ENCODE peak calls at places on chromosome 16, in seven cellular contexts. Q is HFFc6, I is colonic mucosa, W is brain microvascular endothelial cell, A is HEK293T, J is nephron progenitor cell, L is NB4. Z is an unnamed sample.

GRCh38 chr16:52501746-52502145 is 45.2 kb downstream of the TOX3 start:
- DNase-seq in L (no peak), Q (no peak), A (no peak), I (no peak), W (no peak), J (no peak), Z (no peak)

GRCh38 chr16:20711277-20711911 is 13.9 kb upstream of the ACSM1 start:
- DNase-seq in Q (no peak), W (no peak), A (no peak), J (no peak), L (no peak), I (no peak), Z (no peak)

GRCh38 chr16:17830651-17831050 is 359.9 kb upstream of the XYLT1 start:
- DNase-seq in W (no peak), J (no peak), L (no peak), A (no peak), I (no peak), Q (no peak), Z (no peak)

GRCh38 chr16:82675300-82675699 is 48.5 kb downstream of the CDH13 start:
- DNase-seq in J (no peak), Q (peak; percentile 72), L (no peak), W (peak; percentile 12), I (no peak), A (no peak), Z (no peak)

GRCh38 chr16:10983175-10983558 is 38.8 kb downstream of the CLEC16A start:
- DNase-seq in I (peak; percentile 37), Q (no peak), W (no peak), L (no peak), J (no peak), A (no peak), Z (no peak)

GRCh38 chr16:87409781-87410180 is 17.6 kb downstream of the MAP1LC3B start:
- DNase-seq in J (no peak), A (no peak), L (no peak), I (no peak), W (no peak), Q (no peak), Z (no peak)

GRCh38 chr16:15057755-15058417 is 2.0 kb upstream of the NTAN1 start:
- DNase-seq in L (no peak), W (no peak), Q (no peak), A (no peak), I (peak; percentile 71), J (no peak), Z (no peak)

GRCh38 chr16:50635505-50636392 is 45.4 kb downstream of the SNX20 start:
- DNase-seq in W (no peak), L (peak; percentile 64), I (no peak), J (no peak), A (peak; percentile 29), Q (no peak), Z (no peak)

GRCh38 chr16:1150511-1150982 is 2.4 kb upstream of the CACNA1H start:
- DNase-seq in J (no peak), Q (peak; percentile 26), L (peak; percentile 38), I (no peak), A (peak; percentile 53), W (peak; percentile 54), Z (peak; percentile 40)

GRCh38 chr16:2786826-2787151 is 571 bp downstream of the PRSS33 start:
- DNase-seq in I (no peak), L (no peak), J (no peak), Q (no peak), A (no peak), W (no peak), Z (no peak)

GRCh38 chr16:89363621-89364393 is 126.6 kb downstream of the ANKRD11 start:
- DNase-seq in J (peak; percentile 37), L (peak; percentile 82), W (peak; percentile 82), I (no peak), A (no peak), Q (peak; percentile 64), Z (no peak)

GRCh38 chr16:83802559-83802958 is 5.2 kb upstream of the HSBP1 start:
- DNase-seq in J (no peak), L (no peak), I (no peak), A (no peak), W (no peak), Q (no peak), Z (no peak)

GRCh38 chr16:75251280-75252048 is at the start of gene BCAR1:
- DNase-seq in J (peak; percentile 94), W (peak; percentile 82), L (peak; percentile 80), I (peak; percentile 91), A (peak; percentile 86), Q (peak; percentile 88), Z (peak; percentile 91)

GRCh38 chr16:85465328-85466307 is 147.5 kb upstream of the GSE1 start:
- DNase-seq in Q (peak; percentile 50), A (no peak), J (no peak), W (no peak), L (no peak), I (no peak), Z (no peak)

GRCh38 chr16:65728172-65728571 is 606.3 kb upstream of the CDH11 start:
- DNase-seq in W (no peak), L (no peak), A (no peak), J (no peak), I (no peak), Q (no peak), Z (no peak)

GRCh38 chr16:2214721-2214970 is at the start of gene PGP:
- DNase-seq in L (no peak), W (no peak), I (no peak), Q (no peak), A (no peak), J (no peak), Z (no peak)

GRCh38 chr16:177394-177822 is 928 bp downstream of the HBA1 start:
- DNase-seq in W (no peak), A (no peak), I (no peak), J (no peak), Q (no peak), L (no peak), Z (no peak)

GRCh38 chr16:63596716-63597115 is 1525.1 kb downstream of the CDH11 start:
- DNase-seq in J (no peak), I (no peak), Q (no peak), L (no peak), A (no peak), W (no peak), Z (no peak)

GRCh38 chr16:77213542-77214108 is 14.4 kb downstream of the SYCE1L start:
- DNase-seq in W (peak; percentile 83), A (no peak), I (no peak), J (no peak), Q (peak; percentile 80), L (no peak), Z (no peak)

GRCh38 chr16:66711581-66711980 is 15.0 kb upstream of the CMTM4 start:
- DNase-seq in L (no peak), W (no peak), A (no peak), J (no peak), Q (no peak), I (no peak), Z (no peak)

GRCh38 chr16:75011634-75012307 is 12.9 kb downstream of the ZNRF1 start:
- DNase-seq in Q (peak; percentile 78), J (no peak), I (no peak), L (peak; percentile 87), W (peak; percentile 88), A (no peak), Z (no peak)

GRCh38 chr16:66238696-66239095 is 127.8 kb upstream of the CDH5 start:
- DNase-seq in I (no peak), L (no peak), J (no peak), W (no peak), A (no peak), Q (no peak), Z (no peak)

GRCh38 chr16:67786491-67786890 is 19.9 kb downstream of the RANBP10 start:
- DNase-seq in Q (no peak), L (no peak), W (no peak), A (no peak), I (no peak), J (no peak), Z (no peak)

GRCh38 chr16:81394966-81395655 is 49.5 kb upstream of the CMIP start:
- DNase-seq in A (no peak), Q (no peak), I (no peak), L (no peak), J (no peak), W (no peak), Z (no peak)

GRCh38 chr16:84332975-84333684 is 35.2 kb upstream of the ATP2C2 start:
- DNase-seq in L (no peak), I (peak; percentile 71), A (no peak), Q (no peak), J (peak; percentile 15), W (no peak), Z (no peak)

GRCh38 chr16:75263963-75264445 is 12.6 kb upstream of the BCAR1 start:
- DNase-seq in J (no peak), Q (no peak), W (no peak), L (peak; percentile 31), I (no peak), A (no peak), Z (no peak)

GRCh38 chr16:86575754-86576557 is 2.4 kb upstream of the FOXL1 start:
- DNase-seq in J (peak; percentile 94), A (peak; percentile 83), I (peak; percentile 79), W (peak; percentile 94), Q (peak; percentile 95), L (peak; percentile 85), Z (peak; percentile 44)

GRCh38 chr16:56262148-56262878 is 71.0 kb downstream of the GNAO1 start:
- DNase-seq in A (no peak), I (no peak), Q (no peak), L (peak; percentile 7), J (no peak), W (no peak), Z (peak; percentile 45)